ENCODE peak calls at places on chromosomes 7 and 10, in eight cellular contexts. J is nephron progenitor cell; W is D721Med; A is mesendoderm; F is NCI-H446; C is stimulated activated CD4-positive, alpha-beta T cell treated with anti-CD3 and anti-CD28 coated beads, TNF-alpha, amount 100 ng/mL, for 48 hours; G is lower leg skin; R is AG10803. D is an unnamed sample.

GRCh38 chr7:71784180-71784579 is 628.0 kb downstream of the CALN1 start:
- DNase-seq in J (no peak), W (no peak), A (peak; percentile 29), F (no peak), C (no peak), G (no peak), R (no peak), D (no peak)

GRCh38 chr7:31082450-31082849 is 30.3 kb downstream of the ADCYAP1R1 start:
- DNase-seq in J (no peak), W (no peak), A (no peak), F (no peak), C (no peak), G (no peak), R (no peak), D (no peak)

GRCh38 chr10:110610308-110610774 is 33.8 kb upstream of the RBM20 start:
- DNase-seq in J (peak; percentile 58), W (peak; percentile 24), A (peak; percentile 99), F (peak; percentile 57), C (no peak), G (no peak), R (peak; percentile 44), D (peak; percentile 49)

GRCh38 chr10:91907914-91908357 is 1.4 kb downstream of the FGFBP3 start:
- DNase-seq in J (no peak), W (no peak), A (peak; percentile 53), F (no peak), C (no peak), G (no peak), R (no peak), D (no peak)

GRCh38 chr10:27701971-27702537 is 43.6 kb downstream of the MKX start:
- DNase-seq in J (no peak), W (no peak), A (peak; percentile 65), F (no peak), C (no peak), G (no peak), R (no peak), D (no peak)

GRCh38 chr10:113230018-113230610 is 280.1 kb downstream of the TCF7L2 start:
- DNase-seq in J (no peak), W (no peak), A (peak; percentile 38), F (no peak), C (no peak), G (peak; percentile 36), R (peak; percentile 9), D (no peak)

GRCh38 chr10:69042417-69042816 is 45.5 kb upstream of the SRGN start:
- DNase-seq in J (no peak), W (no peak), A (no peak), F (no peak), C (no peak), G (no peak), R (no peak), D (no peak)

GRCh38 chr10:79932841-79933379 is 16.0 kb downstream of the SFTPD start:
- DNase-seq in J (no peak), W (no peak), A (no peak), F (no peak), C (no peak), G (peak; percentile 70), R (no peak), D (no peak)

GRCh38 chr10:98248018-98248417 is 20.0 kb downstream of the LOXL4 start:
- DNase-seq in J (no peak), W (no peak), A (no peak), F (no peak), C (no peak), G (no peak), R (no peak), D (no peak)

GRCh38 chr10:79385804-79386531 is 38.7 kb downstream of the PPIF start:
- DNase-seq in J (no peak), W (no peak), A (peak; percentile 55), F (no peak), C (no peak), G (peak; percentile 85), R (no peak), D (no peak)

GRCh38 chr10:42985436-42986316 is 91.2 kb upstream of the RET start:
- DNase-seq in J (no peak), W (no peak), A (no peak), F (no peak), C (no peak), G (no peak), R (no peak), D (no peak)

GRCh38 chr10:100811261-100811660 is 65.9 kb downstream of the PAX2 start:
- DNase-seq in J (no peak), W (no peak), A (no peak), F (no peak), C (no peak), G (peak; percentile 32), R (no peak), D (no peak)

GRCh38 chr7:19327011-19327410 is 181.8 kb upstream of the FERD3L start:
- DNase-seq in J (no peak), W (no peak), A (no peak), F (peak; percentile 75), C (no peak), G (no peak), R (no peak), D (no peak)

GRCh38 chr7:123747620-123748141 is 1.1 kb downstream of the WASL start:
- DNase-seq in J (peak; percentile 59), W (no peak), A (peak; percentile 93), F (peak; percentile 52), C (no peak), G (peak; percentile 84), R (peak; percentile 84), D (peak; percentile 78)

GRCh38 chr7:142130282-142130681 is 18.8 kb downstream of the MGAM2 start:
- DNase-seq in J (no peak), W (no peak), A (no peak), F (no peak), C (no peak), G (no peak), R (no peak), D (no peak)

GRCh38 chr7:18212788-18213187 is 185.1 kb upstream of the PRPS1L1 start:
- DNase-seq in J (no peak), W (no peak), A (no peak), F (no peak), C (no peak), G (no peak), R (peak; percentile 71), D (no peak)

GRCh38 chr10:16967866-16968721 is 150.9 kb upstream of the RSU1 start:
- DNase-seq in J (peak; percentile 34), W (no peak), A (peak; percentile 91), F (no peak), C (no peak), G (no peak), R (peak; percentile 89), D (peak; percentile 74)

GRCh38 chr7:158828343-158829020 is 827 bp downstream of the ESYT2 start:
- DNase-seq in J (peak; percentile 69), W (no peak), A (peak; percentile 68), F (peak; percentile 24), C (no peak), G (peak; percentile 93), R (no peak), D (peak; percentile 53)

GRCh38 chr7:24192701-24193100 is 91.3 kb upstream of the NPY start:
- DNase-seq in J (no peak), W (no peak), A (no peak), F (no peak), C (no peak), G (no peak), R (no peak), D (no peak)

GRCh38 chr7:133235212-133235883 is 17.5 kb upstream of the EXOC4 start:
- DNase-seq in J (no peak), W (no peak), A (no peak), F (no peak), C (no peak), G (no peak), R (no peak), D (no peak)

GRCh38 chr10:118798186-118798811 is 43.5 kb upstream of the CACUL1 start:
- DNase-seq in J (no peak), W (no peak), A (no peak), F (peak; percentile 52), C (no peak), G (peak; percentile 59), R (peak; percentile 66), D (no peak)

GRCh38 chr10:62083868-62084267 is 182.4 kb downstream of the ARID5B start:
- DNase-seq in J (no peak), W (no peak), A (no peak), F (peak; percentile 64), C (no peak), G (no peak), R (peak; percentile 73), D (peak; percentile 90)

GRCh38 chr7:27168265-27168947 is 3.1 kb upstream of the HOXA9 start:
- DNase-seq in J (peak; percentile 58), W (no peak), A (peak; percentile 59), F (peak; percentile 65), C (no peak), G (peak; percentile 93), R (peak; percentile 73), D (no peak)

GRCh38 chr7:125059861-125060456 is 130.3 kb upstream of the POT1 start:
- DNase-seq in J (no peak), W (no peak), A (no peak), F (peak; percentile 51), C (no peak), G (no peak), R (peak; percentile 0), D (peak; percentile 24)

GRCh38 chr10:6840766-6841165 is 260.7 kb upstream of the PRKCQ start:
- DNase-seq in J (no peak), W (no peak), A (no peak), F (no peak), C (no peak), G (no peak), R (peak; percentile 72), D (no peak)

GRCh38 chr7:99623702-99624447 is 7.1 kb downstream of the ZSCAN25 start:
- DNase-seq in J (no peak), W (no peak), A (no peak), F (no peak), C (no peak), G (peak; percentile 68), R (no peak), D (no peak)

GRCh38 chr7:39465055-39465929 is 100.9 kb upstream of the YAE1 start:
- DNase-seq in J (peak; percentile 55), W (no peak), A (peak; percentile 82), F (peak; percentile 54), C (peak; percentile 6), G (no peak), R (peak; percentile 67), D (peak; percentile 19)

GRCh38 chr7:156943091-156944041 is 6.1 kb upstream of the NOM1 start:
- DNase-seq in J (no peak), W (no peak), A (no peak), F (no peak), C (no peak), G (no peak), R (no peak), D (no peak)

GRCh38 chr10:110003524-110003885 is 4.3 kb upstream of the ADD3 start:
- DNase-seq in J (no peak), W (no peak), A (no peak), F (peak; percentile 9), C (no peak), G (no peak), R (no peak), D (no peak)

GRCh38 chr7:118478931-118479330 is 254.4 kb downstream of the ANKRD7 start:
- DNase-seq in J (no peak), W (no peak), A (no peak), F (peak; percentile 79), C (no peak), G (no peak), R (no peak), D (no peak)

GRCh38 chr10:125555267-125555666 is 127.7 kb downstream of the TEX36 start:
- DNase-seq in J (no peak), W (no peak), A (no peak), F (no peak), C (no peak), G (no peak), R (no peak), D (no peak)

GRCh38 chr7:75915416-75916156 is 631 bp downstream of the POR start:
- DNase-seq in J (peak; percentile 18), W (no peak), A (no peak), F (no peak), C (no peak), G (peak; percentile 86), R (peak; percentile 29), D (no peak)

GRCh38 chr10:133442191-133442966 is 11.4 kb upstream of the SCART1 start:
- DNase-seq in J (no peak), W (no peak), A (no peak), F (no peak), C (no peak), G (peak; percentile 65), R (no peak), D (no peak)

GRCh38 chr7:105229641-105230040 is 159.1 kb downstream of the SRPK2 start:
- DNase-seq in J (no peak), W (no peak), A (no peak), F (no peak), C (no peak), G (no peak), R (no peak), D (no peak)